ENCODE peak calls at places on chromosomes 2 and 18, in ten cellular contexts. One of them, this sample, is unnamed.
A peak's percentile ranks its signal among the peaks of the same experiment; 100 is the strongest.

GRCh38 chr2:69253893-69254292 is 133.1 kb downstream of the GFPT1 start:
- DNase-seq in glutamatergic neuron: no peak
- DNase-seq in hypothalamus: no peak
- DNase-seq in activated T-cell treated with anti-CD3 and anti-CD28 coated beads for 48 hours: no peak
- DNase-seq in foreskin fibroblast: peak; percentile 98
- DNase-seq in PC-9: peak; percentile 58
- DNase-seq in memory B cell: no peak
- DNase-seq in CD4-positive, alpha-beta T cell: no peak
- DNase-seq in NCI-H2081: no peak
- DNase-seq in H9: no peak
- DNase-seq in this sample: no peak

GRCh38 chr2:31213063-31213882 is 4.0 kb downstream of the CAPN14 start:
- DNase-seq in glutamatergic neuron: no peak
- DNase-seq in hypothalamus: no peak
- DNase-seq in activated T-cell treated with anti-CD3 and anti-CD28 coated beads for 48 hours: no peak
- DNase-seq in foreskin fibroblast: no peak
- DNase-seq in PC-9: no peak
- DNase-seq in memory B cell: no peak
- DNase-seq in CD4-positive, alpha-beta T cell: no peak
- DNase-seq in NCI-H2081: no peak
- DNase-seq in H9: no peak
- DNase-seq in this sample: peak; percentile 23

GRCh38 chr18:13726972-13727331 is 479 bp downstream of the RNMT start:
- DNase-seq in glutamatergic neuron: no peak
- DNase-seq in hypothalamus: no peak
- DNase-seq in activated T-cell treated with anti-CD3 and anti-CD28 coated beads for 48 hours: peak; percentile 23
- DNase-seq in foreskin fibroblast: peak; percentile 31
- DNase-seq in PC-9: peak; percentile 37
- DNase-seq in memory B cell: no peak
- DNase-seq in CD4-positive, alpha-beta T cell: peak; percentile 11
- DNase-seq in NCI-H2081: peak; percentile 44
- DNase-seq in H9: peak; percentile 51
- DNase-seq in this sample: peak; percentile 52

GRCh38 chr18:21914739-21915319 is 174.2 kb downstream of the MIB1 start:
- DNase-seq in glutamatergic neuron: peak; percentile 27
- DNase-seq in hypothalamus: no peak
- DNase-seq in activated T-cell treated with anti-CD3 and anti-CD28 coated beads for 48 hours: no peak
- DNase-seq in foreskin fibroblast: peak; percentile 9
- DNase-seq in PC-9: no peak
- DNase-seq in memory B cell: no peak
- DNase-seq in CD4-positive, alpha-beta T cell: no peak
- DNase-seq in NCI-H2081: peak; percentile 34
- DNase-seq in H9: peak; percentile 65
- DNase-seq in this sample: no peak

GRCh38 chr2:66428986-66429612 is 5.8 kb upstream of the MEIS1 start:
- DNase-seq in glutamatergic neuron: no peak
- DNase-seq in hypothalamus: no peak
- DNase-seq in activated T-cell treated with anti-CD3 and anti-CD28 coated beads for 48 hours: no peak
- DNase-seq in foreskin fibroblast: peak; percentile 39
- DNase-seq in PC-9: no peak
- DNase-seq in memory B cell: no peak
- DNase-seq in CD4-positive, alpha-beta T cell: no peak
- DNase-seq in NCI-H2081: peak; percentile 65
- DNase-seq in H9: no peak
- DNase-seq in this sample: no peak

GRCh38 chr2:208360259-208361076 is 46.1 kb upstream of the PTH2R start:
- DNase-seq in glutamatergic neuron: no peak
- DNase-seq in hypothalamus: no peak
- DNase-seq in activated T-cell treated with anti-CD3 and anti-CD28 coated beads for 48 hours: no peak
- DNase-seq in foreskin fibroblast: no peak
- DNase-seq in PC-9: no peak
- DNase-seq in memory B cell: no peak
- DNase-seq in CD4-positive, alpha-beta T cell: no peak
- DNase-seq in NCI-H2081: no peak
- DNase-seq in H9: peak; percentile 39
- DNase-seq in this sample: no peak

GRCh38 chr2:179655627-179656026 is 205.8 kb downstream of the ZNF385B start:
- DNase-seq in glutamatergic neuron: no peak
- DNase-seq in hypothalamus: no peak
- DNase-seq in activated T-cell treated with anti-CD3 and anti-CD28 coated beads for 48 hours: no peak
- DNase-seq in foreskin fibroblast: peak; percentile 11
- DNase-seq in PC-9: no peak
- DNase-seq in memory B cell: no peak
- DNase-seq in CD4-positive, alpha-beta T cell: no peak
- DNase-seq in NCI-H2081: peak; percentile 1
- DNase-seq in H9: no peak
- DNase-seq in this sample: no peak

GRCh38 chr2:138433995-138434991 is 67.3 kb upstream of the SPOPL start:
- DNase-seq in glutamatergic neuron: no peak
- DNase-seq in hypothalamus: no peak
- DNase-seq in activated T-cell treated with anti-CD3 and anti-CD28 coated beads for 48 hours: no peak
- DNase-seq in foreskin fibroblast: no peak
- DNase-seq in PC-9: no peak
- DNase-seq in memory B cell: no peak
- DNase-seq in CD4-positive, alpha-beta T cell: no peak
- DNase-seq in NCI-H2081: no peak
- DNase-seq in H9: no peak
- DNase-seq in this sample: no peak

GRCh38 chr2:158045362-158045761 is 56.3 kb upstream of the UPP2 start:
- DNase-seq in glutamatergic neuron: no peak
- DNase-seq in hypothalamus: no peak
- DNase-seq in activated T-cell treated with anti-CD3 and anti-CD28 coated beads for 48 hours: no peak
- DNase-seq in foreskin fibroblast: no peak
- DNase-seq in PC-9: no peak
- DNase-seq in memory B cell: no peak
- DNase-seq in CD4-positive, alpha-beta T cell: no peak
- DNase-seq in NCI-H2081: no peak
- DNase-seq in H9: peak; percentile 54
- DNase-seq in this sample: no peak